ENCODE peak calls at places on chromosomes 2 and 18, in five cellular contexts. P is IMR-90, C is neuronal stem cell, E is H1, Z is H9. R is an unnamed sample.

GRCh38 chr18:48750485-48751175 is 200.1 kb downstream of the SMAD7 start:
- DNase-seq in P (no peak), C (no peak), E (no peak), Z (no peak), R (no peak)

GRCh38 chr18:73923866-73924265 is 223.8 kb downstream of the FBXO15 start:
- DNase-seq in E (no peak), P (peak), Z (no peak), C (no peak), R (no peak)

GRCh38 chr2:224650815-224651439 is 65.2 kb downstream of the CCDC195 start:
- DNase-seq in Z (no peak), E (no peak), P (peak), C (peak), R (peak)

GRCh38 chr2:219631925-219632757 is 4.7 kb downstream of the SLC4A3 start:
- DNase-seq in C (no peak), E (no peak), P (no peak), Z (peak), R (no peak)

GRCh38 chr2:159030674-159031380 is 62.4 kb downstream of the TANC1 start:
- DNase-seq in P (peak), C (peak), Z (peak), E (peak), R (peak)

GRCh38 chr18:78638889-78639596 is 340.6 kb upstream of the SALL3 start:
- DNase-seq in C (no peak), E (no peak), P (no peak), Z (no peak), R (no peak)

GRCh38 chr2:10704034-10704594 is 14.3 kb upstream of the NOL10 start:
- DNase-seq in Z (no peak), P (no peak), E (no peak), C (no peak), R (no peak)

GRCh38 chr2:169892951-169893350 is 65.7 kb downstream of the UBR3 start:
- DNase-seq in C (no peak), P (no peak), Z (no peak), E (no peak), R (no peak)

GRCh38 chr2:126822115-126822514 is 76.6 kb upstream of the TEX51 start:
- DNase-seq in Z (no peak), C (no peak), P (no peak), E (no peak), R (no peak)

GRCh38 chr2:86807462-86808275 is 17.0 kb upstream of the CD8A start:
- DNase-seq in P (no peak), Z (peak), C (no peak), E (no peak), R (peak)

GRCh38 chr2:239195318-239195871 is 205.4 kb downstream of the HDAC4 start:
- DNase-seq in P (no peak), E (no peak), C (no peak), Z (no peak), R (no peak)

GRCh38 chr2:191711621-191712020 is 33.7 kb downstream of the NABP1 start:
- DNase-seq in Z (no peak), E (no peak), P (no peak), C (no peak), R (no peak)

GRCh38 chr2:17749753-17750438 is 3.7 kb downstream of the SMC6 start:
- DNase-seq in P (no peak), Z (no peak), E (no peak), C (no peak), R (no peak)

GRCh38 chr2:73652348-73652747 is 10.1 kb upstream of the NAT8 start:
- DNase-seq in E (no peak), Z (no peak), P (no peak), C (no peak), R (no peak)

DNA sequence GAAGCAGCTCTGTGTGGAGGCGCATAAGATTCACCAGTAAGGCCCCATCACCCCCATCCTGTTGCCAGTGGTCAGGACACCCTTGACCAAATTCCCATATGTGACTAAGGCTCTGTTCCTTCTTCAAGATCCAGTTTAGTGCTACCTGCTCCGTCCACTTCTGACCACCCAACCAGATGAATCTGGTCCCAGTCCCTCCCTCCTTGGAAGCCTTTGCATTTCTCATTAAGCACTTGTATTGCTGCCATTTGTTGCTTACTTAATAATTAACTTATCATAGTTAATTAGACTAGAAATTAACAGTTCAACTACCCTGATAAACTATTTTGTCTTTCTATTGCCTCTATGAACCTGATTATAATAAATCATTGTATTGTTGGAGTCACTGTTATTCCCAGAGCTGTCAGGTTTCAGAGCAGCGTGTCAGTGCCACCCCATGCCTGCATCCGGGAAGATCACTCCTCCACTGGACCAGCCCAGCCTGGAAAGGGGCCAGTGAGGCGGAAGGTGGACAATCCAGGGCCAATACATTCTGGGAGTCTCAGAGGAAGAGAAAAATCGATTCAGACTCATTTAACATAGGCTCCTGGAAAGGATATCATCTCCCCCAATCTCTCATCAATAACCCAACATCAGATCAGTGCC is 9.5 kb upstream of the NAT8 start:
- DNase-seq in P (no peak), Z (no peak), C (no peak), E (no peak), R (no peak)
- H4K8ac ChIP-seq in P (no peak), Z (no peak), C (no peak), E (no peak), R (no peak)

GRCh38 chr2:109213646-109214417 is 84.8 kb downstream of the SH3RF3 start:
- DNase-seq in Z (no peak), E (no peak), C (no peak), P (peak), R (no peak)

GRCh38 chr2:109214651-109215371 is 85.8 kb downstream of the SH3RF3 start:
- DNase-seq in P (no peak), E (no peak), Z (no peak), C (no peak), R (no peak)

GRCh38 chr2:109216332-109216731 is 87.3 kb downstream of the SH3RF3 start:
- DNase-seq in E (no peak), C (no peak), Z (no peak), P (no peak), R (no peak)

GRCh38 chr2:109217362-109218086 is 88.5 kb downstream of the SH3RF3 start:
- DNase-seq in Z (no peak), E (no peak), P (peak), C (no peak), R (no peak)

GRCh38 chr2:109215866-109216265 is 86.9 kb downstream of the SH3RF3 start:
- DNase-seq in Z (no peak), C (no peak), E (no peak), P (no peak), R (no peak)
- H4K8ac ChIP-seq in Z (no peak), C (no peak), E (no peak), P (peak), R (no peak)

GRCh38 chr2:234580686-234581085 is 83.8 kb upstream of the ARL4C start:
- DNase-seq in P (peak), Z (no peak), E (no peak), C (no peak), R (no peak)

GRCh38 chr2:234578389-234578788 is 81.5 kb upstream of the ARL4C start:
- DNase-seq in P (no peak), E (no peak), C (no peak), Z (no peak), R (no peak)

GRCh38 chr2:234577191-234577590 is 80.3 kb upstream of the ARL4C start:
- DNase-seq in E (no peak), P (no peak), Z (no peak), C (no peak), R (no peak)

GRCh38 chr2:234583331-234583730 is 86.5 kb upstream of the ARL4C start:
- DNase-seq in C (no peak), E (no peak), P (no peak), Z (no peak), R (no peak)

DNA sequence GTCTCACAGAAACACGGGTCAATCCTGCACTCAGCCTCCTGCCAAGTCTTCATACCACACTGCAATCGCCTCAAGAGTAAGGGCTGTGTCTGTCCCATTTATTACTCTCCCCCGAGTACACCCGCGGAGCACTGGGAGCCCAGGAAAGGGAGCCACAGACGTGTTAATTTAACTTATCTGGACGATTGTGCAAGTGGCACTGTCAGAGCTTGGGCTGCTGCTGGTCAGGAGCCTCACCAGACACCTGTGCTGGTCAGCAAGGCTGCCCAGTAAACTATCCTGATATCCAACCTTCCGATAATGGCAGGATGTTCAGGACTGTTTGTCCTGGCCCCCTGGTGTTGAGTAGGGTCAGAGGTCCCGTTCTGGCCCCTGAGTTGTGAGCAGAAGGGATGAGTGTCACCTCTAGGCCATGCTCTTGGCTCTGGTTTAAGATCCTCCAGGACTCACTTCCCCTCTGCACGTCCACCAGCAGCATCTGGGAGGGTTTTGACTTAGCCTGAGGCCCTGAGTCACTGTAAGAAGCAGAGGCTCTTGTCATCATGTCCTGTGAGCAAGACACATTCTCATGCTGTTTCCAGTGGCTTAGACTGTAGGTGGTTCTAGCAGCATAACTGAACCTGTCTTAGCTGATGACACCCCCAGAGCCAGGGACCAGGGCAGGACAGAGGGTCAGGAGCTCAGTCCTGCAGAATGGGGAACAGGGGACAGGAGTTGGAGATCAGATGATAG is 82.5 kb upstream of the ARL4C start:
- DNase-seq in Z (no peak), E (no peak), P (peak), C (no peak), R (no peak)
- H4K8ac ChIP-seq in Z (no peak), E (no peak), P (no peak), C (no peak), R (no peak)

GRCh38 chr18:76621184-76621583 is 126.1 kb upstream of the ZNF516 start:
- DNase-seq in Z (no peak), E (no peak), P (peak), C (no peak), R (peak)
- H4K8ac ChIP-seq in Z (no peak), E (no peak), P (peak), C (no peak), R (no peak)

GRCh38 chr18:75214766-75215515 is 4.3 kb downstream of the TSHZ1 start:
- DNase-seq in E (no peak), Z (no peak), P (no peak), C (no peak), R (no peak)
- H4K8ac ChIP-seq in E (no peak), Z (no peak), P (no peak), C (no peak), R (no peak)

DNA sequence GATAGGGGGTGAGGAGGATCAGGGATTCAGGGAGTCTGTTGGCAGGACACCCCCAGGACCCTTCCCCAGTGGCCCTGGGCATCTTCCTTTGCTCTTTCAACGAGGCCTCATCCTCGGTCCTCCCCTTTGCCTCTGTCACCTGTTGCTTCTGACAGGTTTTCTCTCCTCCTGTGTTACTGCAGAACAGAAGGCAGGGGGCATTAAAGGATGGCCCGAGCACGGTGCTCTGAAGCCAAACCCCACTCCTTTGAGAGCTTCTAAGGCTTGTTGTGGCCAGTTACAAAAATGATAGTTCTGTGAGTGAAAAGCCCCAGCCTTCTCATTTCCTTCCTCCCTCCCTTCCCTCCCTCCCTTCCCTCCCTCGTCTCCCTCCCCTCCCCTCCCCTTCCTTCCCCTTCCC is 82.5 kb downstream of the THNSL2 start:
- DNase-seq in E (no peak), P (no peak), C (no peak), Z (no peak), R (peak)
- H4K8ac ChIP-seq in E (no peak), P (no peak), C (no peak), Z (no peak), R (no peak)

DNA sequence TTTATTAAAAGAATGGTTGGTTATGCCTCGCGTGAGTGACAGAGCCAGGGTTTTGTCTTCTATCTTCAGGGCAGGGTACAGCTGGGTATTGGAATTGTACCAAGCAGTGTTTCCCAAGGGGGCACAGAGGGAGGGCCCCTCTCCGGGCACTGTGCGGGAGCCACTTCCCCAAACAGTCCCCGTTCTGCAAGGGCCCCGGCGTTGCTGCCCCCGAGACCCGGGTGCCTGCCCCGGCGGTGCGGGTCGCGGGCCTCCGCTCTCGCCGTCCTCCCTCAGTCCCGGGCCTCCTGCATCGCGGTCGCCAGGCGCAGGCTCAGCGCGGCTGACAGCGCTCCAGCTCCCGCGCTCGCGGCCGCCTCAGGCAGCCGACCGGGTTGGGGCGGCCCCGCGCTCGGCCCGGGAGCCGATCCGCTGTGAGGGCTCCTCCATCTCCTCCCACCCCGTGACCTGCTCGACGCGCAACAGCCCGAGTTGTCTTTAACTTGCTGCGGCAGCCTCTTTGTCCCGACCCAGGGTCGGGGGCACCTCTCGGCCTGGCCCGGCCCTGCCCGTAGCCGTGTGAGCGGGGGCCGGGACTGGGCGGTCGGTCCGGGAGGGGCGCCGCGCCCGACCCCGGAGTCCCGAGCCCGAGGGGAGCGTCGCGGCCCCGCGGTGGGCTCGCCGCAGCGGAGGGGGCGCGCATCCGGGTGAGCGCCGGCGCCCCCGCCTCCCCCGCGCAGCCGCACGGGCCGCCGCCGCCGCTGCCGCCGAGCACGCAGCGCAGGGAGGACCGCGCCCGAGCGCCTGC is 599 bp upstream of the GALNT1 start:
- DNase-seq in E (peak), Z (peak), P (peak), C (peak), R (peak)
- H4K8ac ChIP-seq in E (peak), Z (no peak), P (peak), C (no peak), R (peak)

GRCh38 chr2:15241929-15242328 is 319.2 kb downstream of the NBAS start:
- DNase-seq in P (no peak), C (no peak), Z (no peak), E (no peak), R (no peak)
- H4K8ac ChIP-seq in P (no peak), C (no peak), Z (no peak), E (no peak), R (no peak)

DNA sequence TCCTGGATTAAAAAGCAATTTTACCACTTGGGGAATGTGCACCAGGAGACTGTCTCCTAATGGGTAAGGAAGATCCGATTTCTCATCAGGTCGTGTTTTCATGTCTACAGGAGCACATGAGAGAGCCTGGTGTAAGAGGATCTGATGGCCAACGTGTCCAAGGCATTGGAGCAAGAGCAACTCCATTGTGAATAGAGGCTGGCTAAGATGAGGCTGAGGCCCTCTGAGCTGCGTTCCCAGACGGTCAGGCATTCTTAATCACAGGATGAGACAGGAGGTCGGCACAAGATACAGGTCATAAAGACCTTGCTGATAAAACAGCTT is 25.8 kb downstream of the SLC66A2 start:
- DNase-seq in Z (no peak), P (no peak), C (no peak), E (no peak), R (no peak)
- H4K8ac ChIP-seq in Z (no peak), P (no peak), C (no peak), E (no peak), R (no peak)